ENCODE peak calls at places on chromosomes 13 and 19, in ten cellular contexts. K is activated naive CD4-positive, alpha-beta T cell; C is T-helper 9 cell; Z is memory B cell; F is stimulated activated CD8-positive, alpha-beta memory T cell treated with anti-CD3 and anti-CD28 coated beads, Interleukin-7, amount 100 ng/mL, for 48 hours; Y is T follicular helper cell; O is Ammon's horn; J is T-helper 2 cell; W is NCI-H1105; D is brain pericyte. E is an unnamed sample.

GRCh38 chr19:1450735-1451669 is 1.1 kb downstream of the APC2 start:
- DNase-seq in D (no peak), F (no peak), C (no peak), K (no peak), Z (no peak), Y (no peak), O (no peak), J (no peak), W (no peak), E (no peak)

GRCh38 chr19:41703602-41704293 is 4.7 kb upstream of the CEACAM5 start:
- DNase-seq in D (no peak), C (no peak), W (no peak), Y (no peak), O (no peak), K (no peak), J (no peak), Z (no peak), F (no peak), E (no peak)

GRCh38 chr13:21359855-21360254 is 99.2 kb downstream of the ZDHHC20 start:
- DNase-seq in F (no peak), D (no peak), C (no peak), Z (no peak), K (no peak), J (no peak), W (no peak), Y (no peak), O (no peak), E (no peak)

GRCh38 chr19:55550321-55550650 is 4.9 kb upstream of the SBK3 start:
- DNase-seq in O (no peak), D (no peak), C (no peak), J (no peak), Z (no peak), Y (no peak), K (no peak), W (no peak), F (no peak), E (no peak)

GRCh38 chr19:48859711-48860572 is 8.5 kb downstream of the PLEKHA4 start:
- DNase-seq in W (no peak), D (no peak), J (no peak), Y (no peak), C (no peak), O (no peak), Z (peak; percentile 28), F (no peak), K (no peak), E (peak; percentile 89)

GRCh38 chr13:28574617-28575142 is 79.8 kb upstream of the FLT1 start:
- DNase-seq in K (no peak), D (peak; percentile 21), F (no peak), O (no peak), Z (no peak), C (no peak), J (no peak), Y (no peak), W (no peak), E (no peak)

GRCh38 chr19:48443262-48443661 is 2.5 kb upstream of the GRWD1 start:
- DNase-seq in K (no peak), Z (peak; percentile 48), W (peak; percentile 47), C (no peak), F (no peak), D (no peak), Y (no peak), O (no peak), J (no peak), E (no peak)

GRCh38 chr13:45356966-45357689 is 16.1 kb upstream of the TPT1 start:
- DNase-seq in D (no peak), Z (no peak), O (no peak), F (no peak), C (no peak), W (no peak), K (no peak), J (no peak), Y (no peak), E (no peak)

GRCh38 chr13:61795580-61795979 is 379.9 kb upstream of the PCDH20 start:
- DNase-seq in Z (no peak), Y (no peak), K (no peak), W (no peak), F (no peak), J (no peak), D (no peak), O (no peak), C (no peak), E (no peak)

GRCh38 chr13:112831196-112831595 is 137.8 kb upstream of the MCF2L start:
- DNase-seq in J (no peak), K (no peak), O (no peak), F (no peak), W (no peak), Y (no peak), C (no peak), D (no peak), Z (no peak), E (no peak)

GRCh38 chr19:38168632-38169031 is 55.4 kb downstream of the DPF1 start:
- DNase-seq in W (no peak), F (no peak), C (no peak), O (no peak), Z (no peak), K (no peak), J (no peak), Y (no peak), D (no peak), E (no peak)

GRCh38 chr19:35254341-35255297 is 5.8 kb downstream of the LSR start:
- DNase-seq in Y (no peak), K (no peak), W (no peak), Z (no peak), F (no peak), D (no peak), J (no peak), C (no peak), O (no peak), E (no peak)

GRCh38 chr19:17779281-17779930 is 15.5 kb upstream of the B3GNT3 start:
- DNase-seq in O (peak; percentile 85), Z (no peak), J (no peak), W (no peak), C (no peak), D (no peak), F (no peak), K (no peak), Y (no peak), E (peak; percentile 82)

GRCh38 chr19:19214892-19215291 is 3.1 kb downstream of the NCAN start:
- DNase-seq in K (no peak), F (no peak), J (no peak), Y (no peak), C (no peak), W (no peak), Z (no peak), O (no peak), D (no peak), E (peak; percentile 80)